ENCODE peak calls at places on chromosomes 3 and 15, in four cellular contexts. One of them, this sample, is unnamed. For H3K27me3, the result is how much of the 10 kb centered on the place peaks cover.

GRCh38 chr3:195394024-195394423 is 48.8 kb downstream of the ACAP2 start:
- DNase-seq in AG04450: no peak
- DNase-seq in neural progenitor cell: no peak
- DNase-seq in fibroblast of lung: no peak
- DNase-seq in this sample: no peak

GRCh38 chr3:69761896-69762789 is 22.9 kb downstream of the MITF start:
- DNase-seq in fibroblast of lung: peak
- DNase-seq in neural progenitor cell: no peak
- DNase-seq in AG04450: peak
- DNase-seq in this sample: no peak

GRCh38 chr3:54294214-54294613 is 171.9 kb downstream of the CACNA2D3 start:
- DNase-seq in neural progenitor cell: peak
- DNase-seq in fibroblast of lung: no peak
- DNase-seq in AG04450: no peak
- DNase-seq in this sample: no peak

GRCh38 chr3:148880681-148881080 is 15.6 kb downstream of the CPA3 start:
- DNase-seq in AG04450: no peak
- DNase-seq in neural progenitor cell: peak
- DNase-seq in fibroblast of lung: peak
- DNase-seq in this sample: peak

GRCh38 chr15:48866141-48866563 is 11.8 kb upstream of the EID1 start:
- DNase-seq in AG04450: no peak
- DNase-seq in neural progenitor cell: no peak
- DNase-seq in fibroblast of lung: peak
- DNase-seq in this sample: no peak

GRCh38 chr3:99515-99914 is 97.0 kb upstream of the CHL1 start:
- DNase-seq in fibroblast of lung: no peak
- DNase-seq in neural progenitor cell: no peak
- DNase-seq in AG04450: no peak
- DNase-seq in this sample: no peak

GRCh38 chr15:92813440-92813839 is 86.7 kb upstream of the CHD2 start:
- DNase-seq in neural progenitor cell: no peak
- DNase-seq in fibroblast of lung: no peak
- DNase-seq in AG04450: no peak
- DNase-seq in this sample: no peak

GRCh38 chr3:60355825-60356224 is 895.4 kb downstream of the FHIT start:
- DNase-seq in AG04450: no peak
- DNase-seq in fibroblast of lung: no peak
- DNase-seq in neural progenitor cell: no peak
- DNase-seq in this sample: no peak

GRCh38 chr3:142225885-142226215 is 465 bp upstream of the GK5 start:
- DNase-seq in neural progenitor cell: no peak
- DNase-seq in fibroblast of lung: no peak
- DNase-seq in AG04450: no peak
- DNase-seq in this sample: no peak

GRCh38 chr3:149462653-149463052 is 11.8 kb upstream of the TM4SF4 start:
- DNase-seq in AG04450: no peak
- DNase-seq in neural progenitor cell: no peak
- DNase-seq in fibroblast of lung: peak
- DNase-seq in this sample: no peak

GRCh38 chr3:150038830-150039229 is 68.1 kb upstream of the PFN2 start:
- DNase-seq in neural progenitor cell: no peak
- DNase-seq in AG04450: no peak
- DNase-seq in fibroblast of lung: no peak
- DNase-seq in this sample: no peak

GRCh38 chr3:184002469-184002868 is 15.2 kb downstream of the ABCC5 start:
- DNase-seq in neural progenitor cell: no peak
- DNase-seq in fibroblast of lung: no peak
- DNase-seq in AG04450: no peak
- DNase-seq in this sample: no peak

GRCh38 chr3:53154731-53155320 is 6.2 kb upstream of the PRKCD start:
- DNase-seq in fibroblast of lung: no peak
- DNase-seq in neural progenitor cell: no peak
- DNase-seq in AG04450: no peak
- DNase-seq in this sample: no peak

GRCh38 chr3:50664959-50665602 is 9.6 kb upstream of the DOCK3 start:
- DNase-seq in AG04450: no peak
- DNase-seq in neural progenitor cell: no peak
- DNase-seq in fibroblast of lung: no peak
- DNase-seq in this sample: no peak

GRCh38 chr3:2856062-2856792 is 253.9 kb downstream of the IL5RA start:
- DNase-seq in AG04450: no peak
- DNase-seq in fibroblast of lung: no peak
- DNase-seq in neural progenitor cell: peak
- DNase-seq in this sample: no peak

GRCh38 chr15:40508216-40508615 is 37.4 kb downstream of the CHST14 start:
- DNase-seq in neural progenitor cell: no peak
- DNase-seq in AG04450: no peak
- DNase-seq in fibroblast of lung: no peak
- DNase-seq in this sample: no peak

GRCh38 chr15:40511093-40511471 is 40.3 kb downstream of the CHST14 start:
- DNase-seq in fibroblast of lung: no peak
- DNase-seq in neural progenitor cell: no peak
- DNase-seq in AG04450: no peak
- DNase-seq in this sample: peak

GRCh38 chr15:40511472-40512133 is 40.8 kb downstream of the CHST14 start:
- DNase-seq in AG04450: no peak
- DNase-seq in fibroblast of lung: peak
- DNase-seq in neural progenitor cell: peak
- DNase-seq in this sample: peak

GRCh38 chr15:40512440-40512839 is 41.7 kb downstream of the CHST14 start:
- DNase-seq in AG04450: no peak
- DNase-seq in fibroblast of lung: no peak
- DNase-seq in neural progenitor cell: no peak
- DNase-seq in this sample: no peak

GRCh38 chr15:40510201-40510600 is 39.4 kb downstream of the CHST14 start:
- DNase-seq in neural progenitor cell: no peak
- DNase-seq in AG04450: no peak
- DNase-seq in fibroblast of lung: no peak
- DNase-seq in this sample: no peak
- H3K27me3 ChIP-seq in neural progenitor cell: half or more
- H3K27me3 ChIP-seq in AG04450: under half
- H3K27me3 ChIP-seq in fibroblast of lung: under half
- H3K27me3 ChIP-seq in this sample: half or more

GRCh38 chr3:156293566-156293965 is 173.2 kb downstream of the KCNAB1 start:
- DNase-seq in fibroblast of lung: no peak
- DNase-seq in neural progenitor cell: no peak
- DNase-seq in AG04450: no peak
- DNase-seq in this sample: no peak

GRCh38 chr3:156291269-156292123 is 171.1 kb downstream of the KCNAB1 start:
- DNase-seq in AG04450: no peak
- DNase-seq in fibroblast of lung: peak
- DNase-seq in neural progenitor cell: peak
- DNase-seq in this sample: peak

GRCh38 chr3:156285626-156286025 is 165.2 kb downstream of the KCNAB1 start:
- DNase-seq in AG04450: no peak
- DNase-seq in fibroblast of lung: no peak
- DNase-seq in neural progenitor cell: no peak
- DNase-seq in this sample: no peak

DNA sequence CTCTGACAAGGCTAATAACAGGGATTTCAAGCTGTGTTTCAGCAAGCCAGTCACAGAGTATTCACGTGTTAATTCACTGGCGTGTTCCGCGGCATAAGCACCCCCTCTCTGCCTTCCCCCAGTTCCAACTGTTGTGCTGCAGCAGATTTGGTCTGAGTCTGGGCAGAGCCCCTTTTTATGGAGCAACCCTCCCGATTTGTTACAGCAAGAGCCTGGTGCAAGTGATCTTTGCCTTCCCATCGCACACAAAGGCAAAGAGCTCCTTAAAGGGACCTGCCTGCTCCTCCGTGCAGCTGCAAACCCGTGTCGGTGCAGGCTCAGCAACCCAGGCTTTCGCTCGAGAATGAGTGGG is 170.5 kb downstream of the KCNAB1 start:
- DNase-seq in fibroblast of lung: no peak
- DNase-seq in AG04450: no peak
- DNase-seq in neural progenitor cell: no peak
- DNase-seq in this sample: no peak
- H3K4me3 ChIP-seq in fibroblast of lung: peak
- H3K4me3 ChIP-seq in AG04450: peak
- H3K4me3 ChIP-seq in neural progenitor cell: peak
- H3K4me3 ChIP-seq in this sample: peak

DNA sequence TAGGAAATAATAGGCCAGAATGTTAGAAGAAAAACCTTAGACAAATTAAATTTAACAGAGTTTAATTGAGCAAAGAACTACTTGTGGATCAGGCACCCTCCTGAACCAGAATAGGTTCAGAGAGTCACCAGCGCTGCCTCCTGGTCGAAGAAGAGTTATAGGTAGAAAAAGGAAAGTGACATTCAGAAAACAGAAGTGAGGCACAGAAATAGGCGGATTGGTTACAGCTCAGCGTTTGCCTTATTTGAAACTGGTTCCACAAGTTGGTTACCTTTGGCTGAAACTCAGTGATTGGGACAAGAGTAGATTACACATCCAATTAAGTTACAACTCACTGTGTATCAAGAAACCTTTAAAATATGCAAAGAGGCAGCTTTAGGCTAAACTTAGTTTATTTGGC is 4.4 kb downstream of the AADAC start:
- DNase-seq in neural progenitor cell: no peak
- DNase-seq in AG04450: no peak
- DNase-seq in fibroblast of lung: no peak
- DNase-seq in this sample: no peak
- TF ChIP-seq CTCF in neural progenitor cell: no peak
- TF ChIP-seq CTCF in AG04450: no peak
- TF ChIP-seq CTCF in fibroblast of lung: no peak
- TF ChIP-seq CTCF in this sample: no peak

GRCh38 chr3:21649519-21649918 is 101.5 kb downstream of the ZNF385D start:
- DNase-seq in fibroblast of lung: no peak
- DNase-seq in AG04450: no peak
- DNase-seq in neural progenitor cell: no peak
- DNase-seq in this sample: no peak

GRCh38 chr3:21654662-21655061 is 96.3 kb downstream of the ZNF385D start:
- DNase-seq in neural progenitor cell: no peak
- DNase-seq in AG04450: peak
- DNase-seq in fibroblast of lung: peak
- DNase-seq in this sample: peak

GRCh38 chr3:21654241-21654640 is 96.8 kb downstream of the ZNF385D start:
- DNase-seq in fibroblast of lung: peak
- DNase-seq in neural progenitor cell: no peak
- DNase-seq in AG04450: no peak
- DNase-seq in this sample: no peak
- H3K27me3 ChIP-seq in fibroblast of lung: under half
- H3K27me3 ChIP-seq in neural progenitor cell: under half
- H3K27me3 ChIP-seq in AG04450: under half
- H3K27me3 ChIP-seq in this sample: under half

GRCh38 chr3:23127196-23127595 is 75.9 kb upstream of the UBE2E2 start:
- DNase-seq in AG04450: no peak
- DNase-seq in fibroblast of lung: no peak
- DNase-seq in neural progenitor cell: no peak
- DNase-seq in this sample: no peak

GRCh38 chr3:23128655-23129054 is 74.5 kb upstream of the UBE2E2 start:
- DNase-seq in fibroblast of lung: no peak
- DNase-seq in AG04450: no peak
- DNase-seq in neural progenitor cell: no peak
- DNase-seq in this sample: no peak

GRCh38 chr3:23130406-23130805 is 72.7 kb upstream of the UBE2E2 start:
- DNase-seq in AG04450: no peak
- DNase-seq in fibroblast of lung: no peak
- DNase-seq in neural progenitor cell: no peak
- DNase-seq in this sample: no peak

GRCh38 chr3:23129817-23130216 is 73.3 kb upstream of the UBE2E2 start:
- DNase-seq in AG04450: no peak
- DNase-seq in fibroblast of lung: no peak
- DNase-seq in neural progenitor cell: no peak
- DNase-seq in this sample: peak

DNA sequence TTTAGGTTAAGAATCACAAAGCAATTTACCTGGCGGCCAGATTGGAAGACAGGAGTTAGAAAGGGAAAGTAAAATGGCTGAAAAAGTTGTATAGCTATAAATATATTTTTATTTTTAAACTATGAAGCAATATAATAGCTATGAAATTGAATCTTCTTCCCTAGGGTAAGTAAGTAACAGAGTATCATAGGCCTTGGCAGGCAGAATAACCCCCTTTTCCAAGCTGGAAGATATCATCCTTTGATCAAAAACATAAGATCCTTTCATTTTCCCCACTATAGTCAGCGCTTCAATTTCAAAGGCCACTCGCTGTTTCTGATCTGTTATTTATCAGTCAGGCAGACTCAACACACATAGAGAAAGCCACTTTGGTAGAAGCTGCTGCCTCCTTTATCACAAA is 74.1 kb upstream of the UBE2E2 start:
- DNase-seq in AG04450: no peak
- DNase-seq in neural progenitor cell: no peak
- DNase-seq in fibroblast of lung: no peak
- DNase-seq in this sample: peak
- H3K4me3 ChIP-seq in AG04450: peak
- H3K4me3 ChIP-seq in neural progenitor cell: no peak
- H3K4me3 ChIP-seq in fibroblast of lung: peak
- H3K4me3 ChIP-seq in this sample: no peak

DNA sequence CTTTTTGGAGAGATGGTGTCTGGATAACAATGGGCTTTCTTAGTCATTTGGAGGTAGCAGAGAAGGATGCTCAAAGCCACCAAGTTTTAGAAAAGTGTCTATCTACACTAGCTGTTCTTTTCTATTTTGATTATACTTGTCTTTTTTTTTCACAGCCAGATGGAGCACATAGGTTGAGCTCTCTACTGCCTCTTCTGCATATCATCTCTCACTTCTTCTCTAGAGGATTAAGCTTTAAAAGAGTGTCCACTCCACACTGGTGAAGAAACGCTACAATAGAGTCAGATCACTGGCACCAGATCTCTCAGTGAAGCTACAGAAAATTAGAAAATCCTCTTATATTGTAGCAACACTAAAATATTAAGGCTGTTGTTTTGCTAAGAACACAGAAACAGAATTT is 145.3 kb upstream of the MBNL1 start:
- DNase-seq in AG04450: no peak
- DNase-seq in neural progenitor cell: no peak
- DNase-seq in fibroblast of lung: no peak
- DNase-seq in this sample: peak
- TF ChIP-seq CTCF in AG04450: peak
- TF ChIP-seq CTCF in neural progenitor cell: no peak
- TF ChIP-seq CTCF in fibroblast of lung: no peak
- TF ChIP-seq CTCF in this sample: no peak

GRCh38 chr3:45972534-45973402 is 22.9 kb downstream of the FYCO1 start:
- DNase-seq in AG04450: peak
- DNase-seq in neural progenitor cell: no peak
- DNase-seq in fibroblast of lung: peak
- DNase-seq in this sample: no peak
- H3K27me3 ChIP-seq in AG04450: under half
- H3K27me3 ChIP-seq in neural progenitor cell: under half
- H3K27me3 ChIP-seq in fibroblast of lung: under half
- H3K27me3 ChIP-seq in this sample: under half

GRCh38 chr3:10303785-10304184 is 11.0 kb upstream of the GHRL start:
- DNase-seq in fibroblast of lung: no peak
- DNase-seq in AG04450: no peak
- DNase-seq in neural progenitor cell: no peak
- DNase-seq in this sample: no peak
- H3K4me3 ChIP-seq in fibroblast of lung: no peak
- H3K4me3 ChIP-seq in AG04450: no peak
- H3K4me3 ChIP-seq in neural progenitor cell: no peak
- H3K4me3 ChIP-seq in this sample: no peak